ENCODE peak calls at places on chromosomes 16 and 17, in eight cellular contexts. K is PC-9, I is mammary epithelial cell, Y is PC-3, W is K562, X is fibroblast of lung, Z is neural progenitor cell, D is HCT116. J is an unnamed sample.

GRCh38 chr17:3693829-3694231 is 2.1 kb downstream of the P2RX5 start:
- DNase-seq in K (no peak), I (no peak), Y (no peak), W (no peak), X (no peak), Z (no peak), D (no peak), J (no peak)

GRCh38 chr16:4640572-4641305 is 16.1 kb downstream of the MGRN1 start:
- DNase-seq in K (no peak), I (no peak), Y (no peak), W (no peak), X (no peak), Z (no peak), D (no peak), J (no peak)

GRCh38 chr17:82608816-82609215 is 39.4 kb downstream of the WDR45B start:
- DNase-seq in K (no peak), I (no peak), Y (no peak), W (no peak), X (no peak), Z (no peak), D (no peak), J (no peak)

GRCh38 chr17:8991514-8992285 is 26.2 kb upstream of the PIK3R5 start:
- DNase-seq in K (peak; percentile 61), I (peak; percentile 47), Y (peak; percentile 63), W (peak; percentile 59), X (peak; percentile 63), Z (peak; percentile 89), D (peak; percentile 51), J (peak; percentile 84)

GRCh38 chr17:73249700-73250099 is 12.0 kb downstream of the CPSF4L start:
- DNase-seq in K (no peak), I (no peak), Y (no peak), W (no peak), X (no peak), Z (no peak), D (no peak), J (no peak)

GRCh38 chr16:50841081-50841886 is 99.4 kb downstream of the CYLD start:
- DNase-seq in K (no peak), I (no peak), Y (no peak), W (peak; percentile 78), X (no peak), Z (peak; percentile 13), D (no peak), J (no peak)

GRCh38 chr17:57900991-57901743 is 51.3 kb upstream of the MRPS23 start:
- DNase-seq in K (peak; percentile 65), I (peak; percentile 89), Y (peak; percentile 96), W (no peak), X (no peak), Z (no peak), D (no peak), J (no peak)

GRCh38 chr17:80837711-80838110 is 153.9 kb upstream of the CHMP6 start:
- DNase-seq in K (no peak), I (no peak), Y (no peak), W (no peak), X (no peak), Z (no peak), D (no peak), J (no peak)

GRCh38 chr17:59699786-59700185 is 7.4 kb downstream of the PTRH2 start:
- DNase-seq in K (no peak), I (no peak), Y (no peak), W (no peak), X (no peak), Z (no peak), D (no peak), J (no peak)
- H3K79me2 ChIP-seq in K (peaks cover 100% of the 10 kb centered on the region), I (peaks cover 99% of the 10 kb centered on the region), Y (peaks cover 100% of the 10 kb centered on the region), W (peaks cover 100% of the 10 kb centered on the region), X (peaks cover 95% of the 10 kb centered on the region), Z (peaks cover 100% of the 10 kb centered on the region), D (peaks cover 100% of the 10 kb centered on the region), J (peaks cover 99% of the 10 kb centered on the region)

GRCh38 chr17:76530826-76531500 is 6.5 kb downstream of the CYGB start:
- DNase-seq in K (no peak), I (no peak), Y (no peak), W (peak; percentile 54), X (no peak), Z (no peak), D (no peak), J (no peak)

GRCh38 chr17:76530489-76530814 is 7.1 kb downstream of the CYGB start:
- DNase-seq in K (peak; percentile 36), I (peak; percentile 23), Y (no peak), W (no peak), X (no peak), Z (no peak), D (no peak), J (no peak)

GRCh38 chr17:76529224-76529642 is 8.3 kb downstream of the CYGB start:
- DNase-seq in K (peak; percentile 20), I (peak; percentile 75), Y (peak; percentile 70), W (no peak), X (peak; percentile 98), Z (no peak), D (no peak), J (peak; percentile 80)

GRCh38 chr17:76528528-76529223 is 8.8 kb downstream of the CYGB start:
- DNase-seq in K (no peak), I (no peak), Y (no peak), W (peak; percentile 90), X (peak; percentile 67), Z (no peak), D (no peak), J (no peak)

GRCh38 chr17:76529643-76530488 is 7.6 kb downstream of the CYGB start:
- DNase-seq in K (peak; percentile 57), I (peak; percentile 38), Y (no peak), W (peak; percentile 87), X (peak; percentile 99), Z (peak; percentile 55), D (no peak), J (peak; percentile 81)
- H3K4me3 ChIP-seq in K (no peak overlapping the region), I (no peak overlapping the region), Y (no peak overlapping the region), W (no peak overlapping the region), X (no peak overlapping the region), Z (no peak overlapping the region), D (no peak overlapping the region), J (no peak overlapping the region)

DNA sequence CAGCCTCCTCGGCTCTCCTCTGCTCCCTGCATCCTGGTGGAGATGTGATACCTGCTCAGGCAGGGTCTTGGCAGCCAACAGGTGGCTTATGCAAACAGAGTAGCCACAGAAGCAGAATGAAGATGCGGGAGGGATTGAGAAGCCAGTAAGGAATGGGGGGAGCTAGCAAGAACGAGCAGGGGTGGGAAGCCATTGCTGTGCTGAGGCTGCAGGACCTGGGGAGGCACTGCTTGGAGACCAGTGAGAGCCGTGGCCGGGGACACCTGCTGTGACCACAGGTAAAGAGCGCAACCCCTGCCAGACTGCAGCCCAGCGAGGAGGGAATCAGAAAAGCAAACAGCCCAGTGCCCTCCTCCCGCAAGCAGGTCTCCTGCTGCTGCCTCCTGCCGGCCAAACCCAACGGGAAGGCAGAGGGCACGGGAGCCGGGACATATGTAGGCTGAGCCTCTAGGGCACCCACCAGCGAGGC is 14.7 kb downstream of the AIPL1 start:
- DNase-seq in K (no peak), I (no peak), Y (peak; percentile 43), W (peak; percentile 10), X (no peak), Z (peak; percentile 63), D (no peak), J (peak; percentile 46)
- TF ChIP-seq CTCF in K (no peak), I (peak; percentile 39), Y (peak; percentile 60), W (peak; percentile 16), X (peak; percentile 32), Z (peak; percentile 59), D (peak; percentile 70), J (peak; percentile 43)

DNA sequence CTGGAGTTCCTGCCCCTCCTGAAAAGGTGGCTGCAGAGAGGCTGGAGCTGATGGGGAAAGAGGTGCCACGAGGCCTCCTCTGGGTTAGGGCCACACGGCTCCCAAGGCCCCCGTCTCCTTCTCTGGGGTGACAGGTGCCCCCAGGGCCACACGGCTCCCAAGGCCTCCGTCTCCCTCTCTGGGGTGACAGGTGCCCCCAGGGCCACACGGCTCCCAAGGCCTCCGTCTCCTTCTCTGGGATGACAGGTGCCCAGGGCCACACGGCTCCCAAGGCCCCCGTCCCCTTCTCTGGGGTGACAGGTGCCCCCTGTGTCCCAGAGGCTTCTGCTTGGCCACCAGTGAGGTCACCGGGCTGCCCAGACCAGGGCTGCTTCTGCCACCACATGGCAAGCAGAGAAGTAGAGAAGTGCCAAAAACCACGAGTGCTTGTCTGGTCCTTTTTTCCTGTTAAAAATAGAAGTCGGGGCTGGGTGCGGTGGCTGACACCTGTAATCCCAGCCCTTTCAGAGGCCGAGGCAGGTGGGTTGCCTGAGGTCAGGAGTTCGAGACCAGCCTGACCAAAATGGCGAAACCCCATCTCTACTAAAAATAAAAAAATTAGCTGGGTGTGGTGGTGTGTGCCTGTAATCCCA is 4.1 kb downstream of the CAPN15 start:
- DNase-seq in K (no peak), I (no peak), Y (no peak), W (no peak), X (no peak), Z (no peak), D (no peak), J (no peak)
- H3K79me2 ChIP-seq in K (peaks cover 86% of the 10 kb centered on the region), I (peaks cover 91% of the 10 kb centered on the region), Y (peaks cover 90% of the 10 kb centered on the region), W (peaks cover 95% of the 10 kb centered on the region), X (peaks cover 76% of the 10 kb centered on the region), Z (peaks cover 81% of the 10 kb centered on the region), D (peaks cover 80% of the 10 kb centered on the region), J (peaks cover 83% of the 10 kb centered on the region)

GRCh38 chr17:50026901-50027638 is 28.8 kb upstream of the ITGA3 start:
- DNase-seq in K (peak; percentile 93), I (peak; percentile 84), Y (peak; percentile 98), W (peak; percentile 77), X (peak; percentile 78), Z (peak; percentile 76), D (peak; percentile 77), J (peak; percentile 80)
- H3K4me3 ChIP-seq in K (peak overlapping the region; percentile 58), I (peak overlapping the region; percentile 28), Y (peak overlapping the region; percentile 62), W (no peak overlapping the region), X (peak overlapping the region; percentile 18), Z (no peak overlapping the region), D (peak overlapping the region; percentile 55), J (no peak overlapping the region)

GRCh38 chr16:89452241-89452640 is 38.1 kb downstream of the ANKRD11 start:
- DNase-seq in K (no peak), I (no peak), Y (no peak), W (no peak), X (no peak), Z (no peak), D (no peak), J (no peak)

GRCh38 chr16:89455178-89455577 is 35.2 kb downstream of the ANKRD11 start:
- DNase-seq in K (no peak), I (no peak), Y (no peak), W (no peak), X (no peak), Z (no peak), D (no peak), J (no peak)

GRCh38 chr16:89452925-89453324 is 37.4 kb downstream of the ANKRD11 start:
- DNase-seq in K (no peak), I (no peak), Y (no peak), W (no peak), X (no peak), Z (no peak), D (no peak), J (no peak)

GRCh38 chr16:89455692-89456091 is 34.7 kb downstream of the ANKRD11 start:
- DNase-seq in K (no peak), I (no peak), Y (peak; percentile 5), W (no peak), X (no peak), Z (no peak), D (no peak), J (no peak)

GRCh38 chr16:89453662-89454321 is 36.6 kb downstream of the ANKRD11 start:
- DNase-seq in K (peak; percentile 12), I (no peak), Y (peak; percentile 7), W (peak; percentile 45), X (no peak), Z (peak; percentile 38), D (no peak), J (no peak)
- TF ChIP-seq CTCF in K (no peak), I (peak; percentile 11), Y (peak; percentile 37), W (peak; percentile 33), X (peak; percentile 4), Z (peak; percentile 44), D (peak; percentile 46), J (peak; percentile 7)